ENCODE peak calls at places on chromosomes 7 and 10, in four cellular contexts. One of them, this sample, is unnamed.

GRCh38 chr7:104931181-104931781 is 82.7 kb upstream of the KMT2E start:
- DNase-seq in stomach: peak
- DNase-seq in GM23338: peak
- DNase-seq in spleen: no peak
- DNase-seq in this sample: no peak

GRCh38 chr7:25967278-25968204 is 184.5 kb upstream of the NFE2L3 start:
- DNase-seq in spleen: no peak
- DNase-seq in stomach: no peak
- DNase-seq in GM23338: no peak
- DNase-seq in this sample: no peak

GRCh38 chr10:68954904-68955303 is 1.1 kb upstream of the DDX21 start:
- DNase-seq in GM23338: no peak
- DNase-seq in spleen: no peak
- DNase-seq in stomach: no peak
- DNase-seq in this sample: no peak

GRCh38 chr10:48614481-48615383 is 9.9 kb upstream of the ARHGAP22 start:
- DNase-seq in stomach: no peak
- DNase-seq in GM23338: peak
- DNase-seq in spleen: no peak
- DNase-seq in this sample: no peak

GRCh38 chr7:135801045-135801693 is 52.6 kb upstream of the FAM180A start:
- DNase-seq in spleen: no peak
- DNase-seq in stomach: no peak
- DNase-seq in GM23338: peak
- DNase-seq in this sample: no peak

GRCh38 chr10:81297292-81297691 is 577.7 kb upstream of the NRG3 start:
- DNase-seq in stomach: no peak
- DNase-seq in GM23338: no peak
- DNase-seq in spleen: no peak
- DNase-seq in this sample: no peak

GRCh38 chr7:645606-646005 is 80.9 kb upstream of the DNAAF5 start:
- DNase-seq in GM23338: no peak
- DNase-seq in spleen: no peak
- DNase-seq in stomach: no peak
- DNase-seq in this sample: no peak

GRCh38 chr10:30353851-30354250 is 4.8 kb upstream of the MTPAP start:
- DNase-seq in GM23338: no peak
- DNase-seq in spleen: no peak
- DNase-seq in stomach: no peak
- DNase-seq in this sample: no peak

GRCh38 chr7:157751951-157752673 is 415.3 kb downstream of the DNAJB6 start:
- DNase-seq in stomach: no peak
- DNase-seq in spleen: no peak
- DNase-seq in GM23338: no peak
- DNase-seq in this sample: no peak

GRCh38 chr7:54841772-54842707 is 83.0 kb upstream of the SEC61G start:
- DNase-seq in spleen: no peak
- DNase-seq in stomach: no peak
- DNase-seq in GM23338: peak
- DNase-seq in this sample: no peak

GRCh38 chr7:35874881-35875280 is 74.0 kb downstream of the SEPTIN7 start:
- DNase-seq in stomach: no peak
- DNase-seq in spleen: no peak
- DNase-seq in GM23338: no peak
- DNase-seq in this sample: no peak

GRCh38 chr7:127393370-127394058 is 1.0 kb upstream of the ZNF800 start:
- DNase-seq in GM23338: peak
- DNase-seq in spleen: peak
- DNase-seq in stomach: no peak
- DNase-seq in this sample: no peak

GRCh38 chr10:46550076-46550790 is 6.2 kb downstream of the GPRIN2 start:
- DNase-seq in stomach: peak
- DNase-seq in GM23338: no peak
- DNase-seq in spleen: peak
- DNase-seq in this sample: peak

GRCh38 chr10:1215862-1216575 is 159.8 kb downstream of the WDR37 start:
- DNase-seq in GM23338: no peak
- DNase-seq in spleen: peak
- DNase-seq in stomach: no peak
- DNase-seq in this sample: no peak

GRCh38 chr10:79038841-79039201 is 29.9 kb upstream of the ZMIZ1 start:
- DNase-seq in spleen: peak
- DNase-seq in GM23338: peak
- DNase-seq in stomach: no peak
- DNase-seq in this sample: no peak

GRCh38 chr7:127810691-127811660 is 159.0 kb downstream of the SND1 start:
- DNase-seq in GM23338: no peak
- DNase-seq in stomach: no peak
- DNase-seq in spleen: no peak
- DNase-seq in this sample: no peak

GRCh38 chr7:4470246-4470645 is 211.8 kb upstream of the FOXK1 start:
- DNase-seq in GM23338: peak
- DNase-seq in spleen: no peak
- DNase-seq in stomach: no peak
- DNase-seq in this sample: no peak

GRCh38 chr7:154480817-154481216 is 428.6 kb downstream of the DPP6 start:
- DNase-seq in GM23338: no peak
- DNase-seq in stomach: no peak
- DNase-seq in spleen: no peak
- DNase-seq in this sample: no peak

GRCh38 chr7:108972009-108972408 is 402.3 kb downstream of the DNAJB9 start:
- DNase-seq in stomach: peak
- DNase-seq in spleen: no peak
- DNase-seq in GM23338: no peak
- DNase-seq in this sample: no peak

GRCh38 chr10:63376560-63377304 is 89.0 kb downstream of the JMJD1C start:
- DNase-seq in GM23338: no peak
- DNase-seq in spleen: no peak
- DNase-seq in stomach: no peak
- DNase-seq in this sample: no peak

GRCh38 chr10:28241766-28242399 is 61.0 kb downstream of the MPP7 start:
- DNase-seq in GM23338: peak
- DNase-seq in spleen: no peak
- DNase-seq in stomach: no peak
- DNase-seq in this sample: peak

GRCh38 chr7:116706668-116707126 is 34.7 kb downstream of the MET start:
- DNase-seq in GM23338: peak
- DNase-seq in spleen: no peak
- DNase-seq in stomach: no peak
- DNase-seq in this sample: no peak

GRCh38 chr7:27062946-27063345 is 32.9 kb downstream of the HOXA1 start:
- DNase-seq in spleen: no peak
- DNase-seq in GM23338: no peak
- DNase-seq in stomach: no peak
- DNase-seq in this sample: no peak

GRCh38 chr10:24382979-24383663 is 174.2 kb downstream of the KIAA1217 start:
- DNase-seq in stomach: peak
- DNase-seq in spleen: no peak
- DNase-seq in GM23338: peak
- DNase-seq in this sample: no peak

GRCh38 chr7:25353191-25353590 is 124.9 kb upstream of the NPVF start:
- DNase-seq in stomach: no peak
- DNase-seq in spleen: no peak
- DNase-seq in GM23338: no peak
- DNase-seq in this sample: no peak

DNA sequence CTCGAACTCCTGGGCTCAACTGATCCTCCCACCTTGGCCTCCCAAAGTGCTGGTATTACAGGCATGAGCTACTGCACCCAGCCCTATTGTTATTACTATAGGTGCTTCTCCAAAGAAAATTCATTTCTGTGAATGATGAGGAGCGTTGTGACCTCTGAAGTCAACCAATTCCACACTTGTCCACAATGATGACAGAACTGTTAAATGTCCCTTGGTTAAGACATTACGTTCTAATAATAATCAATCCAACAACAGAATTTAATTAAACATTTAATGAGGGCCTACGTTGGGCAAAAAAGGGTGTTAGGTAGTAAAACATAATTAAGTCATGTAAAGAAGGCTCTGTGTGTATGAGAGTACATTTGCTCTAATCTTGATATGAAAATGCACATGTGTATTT is 18.2 kb downstream of the POLR3A start:
- DNase-seq in spleen: no peak
- DNase-seq in stomach: no peak
- DNase-seq in GM23338: no peak
- DNase-seq in this sample: no peak
- TF ChIP-seq CTCF in spleen: no peak
- TF ChIP-seq CTCF in stomach: no peak
- TF ChIP-seq CTCF in GM23338: no peak
- TF ChIP-seq CTCF in this sample: no peak

DNA sequence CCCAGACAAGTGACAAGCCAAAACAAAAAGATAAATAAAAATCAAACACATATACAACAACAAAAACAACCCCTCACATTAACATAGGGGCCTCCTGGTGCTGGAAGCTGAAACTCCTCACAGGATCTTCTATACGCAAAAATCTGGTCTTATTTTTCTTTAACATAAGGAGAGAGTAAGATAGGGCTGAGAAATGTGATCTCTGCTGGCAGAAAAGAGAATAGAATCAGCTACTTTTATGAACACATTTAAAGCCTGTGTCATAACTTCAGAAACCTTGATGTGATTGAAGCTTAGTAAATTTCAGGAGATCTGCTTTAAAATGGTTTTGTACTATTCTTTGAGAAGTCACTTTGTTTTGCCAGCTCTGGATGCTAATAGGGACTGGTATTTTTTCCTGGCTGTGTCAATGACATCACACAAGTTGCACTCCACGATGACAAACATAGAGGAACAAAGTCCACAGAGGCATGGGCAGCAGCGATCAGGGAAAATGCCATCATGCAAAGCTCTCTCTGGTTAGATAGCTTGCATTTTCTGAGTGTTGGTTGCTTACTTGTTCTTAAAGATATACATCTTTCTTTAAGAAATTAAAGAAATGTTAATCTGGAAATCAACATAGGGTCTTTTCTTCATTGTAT is 176.6 kb upstream of the SP4 start:
- DNase-seq in stomach: peak
- DNase-seq in spleen: no peak
- DNase-seq in GM23338: no peak
- DNase-seq in this sample: no peak
- TF ChIP-seq CTCF in stomach: no peak
- TF ChIP-seq CTCF in spleen: no peak
- TF ChIP-seq CTCF in GM23338: no peak
- TF ChIP-seq CTCF in this sample: no peak

GRCh38 chr7:12909483-12909882 is 222.1 kb downstream of the ARL4A start:
- DNase-seq in stomach: no peak
- DNase-seq in spleen: no peak
- DNase-seq in GM23338: no peak
- DNase-seq in this sample: no peak

GRCh38 chr7:12907774-12908173 is 220.3 kb downstream of the ARL4A start:
- DNase-seq in stomach: no peak
- DNase-seq in GM23338: no peak
- DNase-seq in spleen: no peak
- DNase-seq in this sample: no peak

GRCh38 chr7:12913002-12913401 is 225.6 kb downstream of the ARL4A start:
- DNase-seq in stomach: no peak
- DNase-seq in GM23338: no peak
- DNase-seq in spleen: no peak
- DNase-seq in this sample: no peak

GRCh38 chr7:12905671-12906070 is 218.2 kb downstream of the ARL4A start:
- DNase-seq in stomach: no peak
- DNase-seq in spleen: no peak
- DNase-seq in GM23338: no peak
- DNase-seq in this sample: no peak

DNA sequence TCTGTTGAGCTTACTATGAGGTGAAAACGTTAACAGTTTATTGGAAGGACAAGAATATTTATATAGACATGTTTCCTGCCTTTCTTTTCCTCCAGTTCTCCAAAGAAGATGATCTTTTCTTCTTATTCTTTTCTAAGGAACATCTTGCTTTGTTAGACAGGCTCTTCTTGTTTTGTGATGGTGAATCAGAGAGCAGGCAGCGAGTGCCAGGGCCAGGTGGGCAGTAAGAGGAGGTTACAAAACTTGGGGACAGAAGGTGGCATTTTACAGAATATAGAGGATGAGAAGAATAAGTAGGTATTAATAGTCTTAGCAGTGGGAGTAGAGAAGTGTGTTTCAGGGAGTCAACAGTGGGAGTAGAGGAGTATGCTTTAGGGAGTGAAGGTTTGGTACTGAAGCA is 223.6 kb downstream of the ARL4A start:
- DNase-seq in stomach: no peak
- DNase-seq in GM23338: no peak
- DNase-seq in spleen: no peak
- DNase-seq in this sample: no peak
- TF ChIP-seq CTCF in stomach: no peak
- TF ChIP-seq CTCF in GM23338: no peak
- TF ChIP-seq CTCF in spleen: no peak
- TF ChIP-seq CTCF in this sample: no peak

GRCh38 chr7:99992330-99993037 is 16.7 kb upstream of the AZGP1 start:
- DNase-seq in spleen: peak
- DNase-seq in stomach: no peak
- DNase-seq in GM23338: peak
- DNase-seq in this sample: no peak

GRCh38 chr7:100000239-100000638 is 15.2 kb upstream of the ZKSCAN1 start:
- DNase-seq in GM23338: no peak
- DNase-seq in stomach: no peak
- DNase-seq in spleen: peak
- DNase-seq in this sample: no peak

GRCh38 chr7:99996755-99997544 is 18.4 kb upstream of the ZKSCAN1 start:
- DNase-seq in spleen: peak
- DNase-seq in stomach: no peak
- DNase-seq in GM23338: no peak
- DNase-seq in this sample: no peak

GRCh38 chr7:99994819-99995218 is 19.0 kb upstream of the AZGP1 start:
- DNase-seq in stomach: no peak
- DNase-seq in GM23338: no peak
- DNase-seq in spleen: no peak
- DNase-seq in this sample: no peak

DNA sequence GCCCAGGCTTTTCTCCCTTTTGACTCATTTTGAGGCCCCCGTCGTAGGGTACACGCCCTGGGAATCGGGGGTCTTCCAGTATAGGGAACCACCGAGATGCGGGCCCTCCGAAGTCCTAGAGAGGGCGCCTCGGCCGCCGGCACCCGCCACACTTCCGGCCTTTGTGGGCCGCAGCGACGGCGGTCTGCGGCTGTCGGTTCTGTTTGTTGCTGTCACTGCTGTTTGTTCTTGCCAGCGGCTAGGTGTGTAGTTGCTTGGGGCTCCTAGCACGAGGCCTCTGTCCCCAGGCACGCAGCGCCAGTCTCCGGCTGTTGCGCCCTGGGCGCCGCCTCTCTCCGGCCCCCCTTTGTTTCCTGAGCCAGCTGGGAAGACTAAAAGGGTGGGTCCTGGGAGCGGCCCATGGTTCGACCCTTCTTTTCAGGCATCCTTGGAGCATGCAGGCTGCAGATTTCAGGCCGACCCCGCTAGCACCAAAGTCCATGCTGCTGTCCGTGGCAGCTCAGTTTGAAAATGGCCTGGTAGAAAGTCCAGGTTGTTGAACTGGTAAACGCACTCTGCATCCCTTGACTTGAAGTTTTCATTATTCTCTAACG is 17.8 kb upstream of the ZKSCAN1 start:
- DNase-seq in GM23338: peak
- DNase-seq in spleen: peak
- DNase-seq in stomach: peak
- DNase-seq in this sample: peak
- TF ChIP-seq CTCF in GM23338: peak
- TF ChIP-seq CTCF in spleen: peak
- TF ChIP-seq CTCF in stomach: peak
- TF ChIP-seq CTCF in this sample: no peak

GRCh38 chr7:99447943-99448342 is 9.2 kb downstream of the CPSF4 start:
- DNase-seq in GM23338: peak
- DNase-seq in spleen: no peak
- DNase-seq in stomach: no peak
- DNase-seq in this sample: no peak
- TF ChIP-seq CTCF in GM23338: peak
- TF ChIP-seq CTCF in spleen: no peak
- TF ChIP-seq CTCF in stomach: no peak
- TF ChIP-seq CTCF in this sample: no peak